ENCODE peak calls at places on chromosomes 16 and 17, in seven cellular contexts. C is H1, N is uterus, Y is body of pancreas, S is Peyer's patch, R is right lobe of liver, J is spleen. I is an unnamed sample.
A peak's percentile ranks its signal among the peaks of the same experiment; 100 is the strongest.

GRCh38 chr16:55323637-55324490 is at the start of gene IRX6:
- DNase-seq in C (peak; percentile 82), R (no peak), Y (peak; percentile 25), N (no peak), J (no peak), S (no peak), I (peak; percentile 46)

GRCh38 chr17:66830451-66830850 is 4.5 kb upstream of the CACNG5 start:
- DNase-seq in S (no peak), J (no peak), Y (no peak), C (no peak), R (no peak), N (no peak), I (no peak)

GRCh38 chr16:69181-69580 is 3.2 kb downstream of the RHBDF1 start:
- DNase-seq in S (no peak), J (no peak), N (no peak), R (no peak), Y (no peak), C (no peak), I (no peak)

GRCh38 chr16:8647721-8648318 is 26.3 kb downstream of the METTL22 start:
- DNase-seq in C (no peak), R (no peak), N (no peak), S (no peak), J (peak; percentile 16), Y (no peak), I (no peak)

GRCh38 chr17:78019367-78019975 is 61.0 kb downstream of the TNRC6C start:
- DNase-seq in J (no peak), C (no peak), N (no peak), S (no peak), R (no peak), Y (no peak), I (no peak)

GRCh38 chr17:2295575-2295974 is 8.0 kb downstream of the SMG6 start:
- DNase-seq in N (no peak), S (no peak), R (no peak), C (no peak), Y (no peak), J (no peak), I (no peak)

GRCh38 chr17:70859829-70860228 is 690.5 kb downstream of the KCNJ2 start:
- DNase-seq in J (no peak), N (no peak), C (no peak), S (no peak), R (no peak), Y (no peak), I (no peak)

GRCh38 chr16:31819386-31819785 is 54.2 kb upstream of the ZNF267 start:
- DNase-seq in S (no peak), N (no peak), J (no peak), Y (no peak), R (no peak), C (no peak), I (no peak)

GRCh38 chr17:74210191-74211140 is 2.9 kb upstream of the TTYH2 start:
- DNase-seq in N (peak; percentile 61), J (peak; percentile 91), C (no peak), S (peak; percentile 72), R (no peak), Y (peak; percentile 71), I (peak; percentile 68)

GRCh38 chr17:15240617-15241016 is 24.5 kb downstream of the PMP22 start:
- DNase-seq in S (no peak), N (no peak), Y (no peak), C (no peak), J (no peak), R (no peak), I (no peak)

GRCh38 chr16:70018254-70018653 is 67.1 kb downstream of the CLEC18A start:
- DNase-seq in S (no peak), Y (peak; percentile 14), C (no peak), J (no peak), R (no peak), N (no peak), I (no peak)

GRCh38 chr17:77479817-77480508 is 339.2 kb downstream of the SEC14L1 start:
- DNase-seq in S (no peak), J (no peak), N (peak; percentile 55), R (no peak), C (no peak), Y (no peak), I (no peak)

GRCh38 chr16:78675312-78675711 is 575.9 kb downstream of the WWOX start:
- DNase-seq in R (no peak), S (no peak), N (no peak), Y (no peak), J (no peak), C (no peak), I (no peak)

GRCh38 chr16:7765079-7765550 is 432.5 kb downstream of the RBFOX1 start:
- DNase-seq in S (no peak), N (no peak), J (no peak), C (peak; percentile 43), Y (no peak), R (no peak), I (no peak)

DNA sequence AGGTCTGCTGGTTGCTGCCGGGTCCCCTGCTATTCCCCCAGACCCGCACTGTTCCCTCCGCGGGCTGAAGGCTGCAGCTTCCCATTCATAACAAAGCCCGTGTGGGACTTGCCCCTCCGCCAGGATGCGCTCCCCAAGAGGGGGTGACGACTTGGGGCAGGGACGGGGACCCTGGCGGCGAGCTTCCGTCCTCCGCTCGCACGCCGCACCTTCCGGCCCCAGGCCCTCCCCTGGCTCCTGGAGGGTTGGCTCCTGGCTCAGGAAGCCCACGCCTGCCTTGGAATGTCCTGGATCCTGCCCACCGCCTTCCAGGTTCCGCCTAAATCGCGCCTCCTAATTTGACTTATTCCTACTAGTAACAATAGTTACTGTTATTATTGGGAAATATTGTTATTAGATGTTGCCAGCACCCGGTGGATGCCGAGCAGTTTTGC is 1.1 kb upstream of the TFAP4 start:
- DNase-seq in R (peak; percentile 67), S (peak; percentile 70), C (no peak), J (peak; percentile 89), Y (peak; percentile 65), N (peak; percentile 61), I (peak; percentile 73)
- TF ChIP-seq POLR2A in R (no peak), S (no peak), C (peak; percentile 58), J (no peak), Y (peak; percentile 33), N (no peak), I (peak; percentile 59)

GRCh38 chr17:75629157-75629556 is 4.1 kb upstream of the SMIM5 start:
- DNase-seq in C (no peak), N (no peak), Y (no peak), S (no peak), J (no peak), R (no peak), I (no peak)
- H3K36me3 ChIP-seq in C (peaks cover 3% of the 10 kb centered on the region), N (no peaks in the 10 kb centered on the region), Y (no peaks in the 10 kb centered on the region), S (no peaks in the 10 kb centered on the region), J (peaks cover 74% of the 10 kb centered on the region), R (no peaks in the 10 kb centered on the region), I (peaks cover 35% of the 10 kb centered on the region)

GRCh38 chr16:12458591-12459400 is 344.9 kb downstream of the CPPED1 start:
- DNase-seq in C (no peak), R (peak; percentile 81), J (peak; percentile 89), Y (no peak), N (no peak), S (no peak), I (peak; percentile 70)
- TF ChIP-seq POLR2A in C (no peak), R (no peak), J (no peak), Y (no peak), N (no peak), S (no peak), I (no peak)

GRCh38 chr17:81556175-81556691 is 4.1 kb upstream of the FAAP100 start:
- DNase-seq in R (no peak), Y (no peak), S (peak; percentile 68), C (no peak), J (no peak), N (no peak), I (peak; percentile 44)

GRCh38 chr17:81558941-81559806 is 7.0 kb upstream of the FAAP100 start:
- DNase-seq in R (no peak), C (no peak), S (no peak), J (no peak), Y (no peak), N (no peak), I (no peak)

GRCh38 chr17:81558115-81558468 is 5.9 kb upstream of the FAAP100 start:
- DNase-seq in J (no peak), N (no peak), R (no peak), Y (no peak), C (no peak), S (no peak), I (no peak)

GRCh38 chr17:81557276-81558114 is 5.3 kb upstream of the FAAP100 start:
- DNase-seq in R (no peak), C (no peak), J (no peak), S (no peak), Y (no peak), N (no peak), I (peak; percentile 28)

DNA sequence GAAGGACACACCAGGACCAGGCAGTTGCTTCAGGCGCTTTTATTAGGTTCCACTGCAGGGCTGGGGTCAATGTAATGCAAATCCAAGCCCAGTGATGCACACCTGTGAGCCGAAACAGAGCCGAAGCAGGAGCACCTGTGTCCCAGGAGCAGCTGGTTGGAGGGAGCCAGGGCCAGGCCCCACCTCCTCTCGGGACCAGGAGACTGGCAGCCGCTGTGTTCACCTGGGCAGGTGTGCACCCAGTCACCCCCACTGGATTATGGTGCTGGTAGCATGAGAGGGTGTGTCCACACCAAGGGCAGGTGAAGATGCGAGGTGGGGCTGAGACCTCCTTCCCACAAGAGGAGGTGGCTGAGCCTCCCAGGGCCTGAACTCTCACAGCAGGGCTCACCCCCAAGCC is 4.7 kb upstream of the FAAP100 start:
- DNase-seq in C (no peak), Y (no peak), N (no peak), R (no peak), J (no peak), S (peak; percentile 70), I (no peak)
- H3K36me3 ChIP-seq in C (peaks cover 4% of the 10 kb centered on the region), Y (peaks cover 8% of the 10 kb centered on the region), N (no peaks in the 10 kb centered on the region), R (peaks cover 5% of the 10 kb centered on the region), J (peaks cover 59% of the 10 kb centered on the region), S (no peaks in the 10 kb centered on the region), I (peaks cover 32% of the 10 kb centered on the region)

GRCh38 chr17:58352843-58353719 is 1.1 kb upstream of the SUPT4H1 start:
- DNase-seq in N (peak; percentile 39), J (peak; percentile 82), C (no peak), R (no peak), Y (no peak), S (peak; percentile 60), I (peak; percentile 46)
- TF ChIP-seq POLR2A in N (peak; percentile 24), J (no peak), C (no peak), R (no peak), Y (peak; percentile 7), S (no peak), I (peak; percentile 44)